ENCODE peak calls at places on chromosomes 1 and 21, in four cellular contexts. U is K562, V is omental fat pad, N is NB4. K is an unnamed sample.
A peak's percentile ranks its signal among the peaks of the same experiment; 100 is the strongest.

GRCh38 chr1:48917901-48918603 is 141.4 kb upstream of the BEND5 start:
- DNase-seq in V (no peak), N (no peak), U (no peak), K (no peak)

GRCh38 chr1:159009704-159010361 is at the start of gene IFI16:
- DNase-seq in V (no peak), N (peak; percentile 88), U (peak; percentile 51), K (no peak)

GRCh38 chr1:19009882-19010321 is 53.4 kb upstream of the IFFO2 start:
- DNase-seq in U (no peak), N (no peak), V (no peak), K (no peak)

GRCh38 chr1:214352838-214353237 is 71.9 kb downstream of the SMYD2 start:
- DNase-seq in N (no peak), V (no peak), U (no peak), K (no peak)

GRCh38 chr1:212529211-212529731 is 79.3 kb upstream of the ATF3 start:
- DNase-seq in N (no peak), U (no peak), V (no peak), K (no peak)

GRCh38 chr1:16387201-16388185 is 20.5 kb downstream of the SZRD1 start:
- DNase-seq in N (no peak), V (no peak), U (no peak), K (no peak)

GRCh38 chr1:206655471-206655882 is 20.1 kb downstream of the DYRK3 start:
- DNase-seq in U (no peak), N (no peak), V (no peak), K (no peak)

GRCh38 chr1:232047473-232047872 is 420.9 kb downstream of the DISC1 start:
- DNase-seq in N (no peak), U (no peak), V (no peak), K (no peak)

GRCh38 chr1:43732132-43732531 is 24.8 kb downstream of the ST3GAL3 start:
- DNase-seq in N (no peak), V (no peak), U (peak; percentile 79), K (no peak)

GRCh38 chr21:37871121-37871862 is 45.0 kb downstream of the KCNJ6 start:
- DNase-seq in V (no peak), U (no peak), N (no peak), K (no peak)

GRCh38 chr1:61140056-61140549 is 57.7 kb downstream of the NFIA start:
- DNase-seq in N (no peak), U (peak; percentile 69), V (no peak), K (no peak)

GRCh38 chr21:14957836-14958235 is 107.0 kb downstream of the NRIP1 start:
- DNase-seq in U (no peak), V (no peak), N (no peak), K (no peak)

GRCh38 chr1:56967900-56968832 is 2.4 kb upstream of the C8B start:
- DNase-seq in U (peak; percentile 53), N (peak; percentile 14), V (no peak), K (no peak)

GRCh38 chr21:45469273-45470086 is 64.5 kb downstream of the COL18A1 start:
- DNase-seq in N (no peak), U (no peak), V (no peak), K (no peak)

GRCh38 chr1:14896381-14897079 is 257.0 kb upstream of the TMEM51 start:
- DNase-seq in V (no peak), N (no peak), U (no peak), K (no peak)

GRCh38 chr1:150420560-150421265 is 56.8 kb downstream of the RPRD2 start:
- DNase-seq in V (no peak), N (no peak), U (no peak), K (no peak)

GRCh38 chr1:61434276-61434675 is 290.7 kb downstream of the TM2D1 start:
- DNase-seq in V (no peak), N (no peak), U (no peak), K (no peak)

GRCh38 chr1:66436378-66437135 is 97.4 kb upstream of the SGIP1 start:
- DNase-seq in N (peak; percentile 93), V (no peak), U (no peak), K (no peak)

GRCh38 chr1:113282897-113283285 is 107.4 kb upstream of the MAGI3 start:
- DNase-seq in V (no peak), N (no peak), U (no peak), K (no peak)

GRCh38 chr1:27428316-27429028 is 36.0 kb downstream of the GPR3 start:
- DNase-seq in N (peak; percentile 88), V (no peak), U (peak; percentile 96), K (no peak)

GRCh38 chr1:188429385-188429784 is 1600.6 kb downstream of the PLA2G4A start:
- DNase-seq in U (no peak), V (no peak), N (peak; percentile 47), K (no peak)

DNA sequence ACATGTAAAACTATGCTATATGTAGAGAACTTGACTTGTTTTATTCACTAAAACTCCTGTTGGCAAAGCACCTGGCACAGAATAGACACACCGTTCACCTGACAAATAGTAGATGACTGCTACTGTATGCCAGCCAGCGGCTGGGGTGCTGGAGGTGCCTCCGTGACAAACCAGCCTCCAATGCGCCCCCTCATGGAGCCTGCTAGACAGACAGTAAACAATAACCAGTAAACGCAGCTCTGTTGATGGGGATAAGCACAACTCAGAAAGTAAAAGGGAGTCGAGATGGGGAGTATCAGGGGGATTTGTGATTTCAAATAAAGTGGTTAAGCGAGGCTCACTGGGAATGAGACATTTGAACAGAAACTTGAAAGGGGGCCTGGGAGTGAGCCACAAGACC is 107.2 kb downstream of the PRDM2 start:
- DNase-seq in V (no peak), U (peak; percentile 70), N (peak; percentile 26), K (no peak)
- TF ChIP-seq CTCF in V (no peak), U (peak; percentile 83), N (peak; percentile 42), K (peak; percentile 64)

GRCh38 chr1:99728494-99729235 is 37.8 kb downstream of the FRRS1 start:
- DNase-seq in N (peak; percentile 37), U (peak; percentile 21), V (no peak), K (no peak)
- TF ChIP-seq CTCF in N (peak; percentile 16), U (peak; percentile 66), V (no peak), K (peak; percentile 74)

DNA sequence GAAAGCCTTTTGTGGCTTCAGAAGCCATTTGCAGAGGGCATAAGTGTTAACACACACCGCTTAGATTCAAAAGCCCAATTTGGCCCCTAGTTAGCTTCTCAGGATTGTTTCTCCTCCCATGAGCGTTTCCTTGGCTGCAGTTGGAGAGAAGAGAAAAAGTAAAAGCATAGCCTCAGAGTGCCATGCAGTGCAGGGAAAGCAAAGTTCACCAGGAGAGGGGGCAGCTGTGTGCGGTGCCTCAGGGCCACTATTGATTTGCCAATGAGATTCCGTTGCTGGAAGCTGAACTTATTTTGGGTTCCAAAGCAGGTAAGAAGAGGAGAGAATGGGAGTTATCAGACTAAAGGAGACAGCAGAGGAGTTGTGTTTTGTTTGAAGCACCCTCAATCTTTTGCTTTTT is 102.4 kb downstream of the SELENOF start:
- DNase-seq in U (no peak), V (no peak), N (no peak), K (no peak)
- TF ChIP-seq CTCF in U (no peak), V (no peak), N (no peak), K (no peak)

GRCh38 chr1:45843474-45843905 is 40.1 kb downstream of the MAST2 start:
- DNase-seq in V (no peak), U (peak; percentile 13), N (peak; percentile 50), K (no peak)
- TF ChIP-seq CTCF in V (no peak), U (no peak), N (no peak), K (no peak)

GRCh38 chr1:1019122-1019999 is 559 bp upstream of the AGRN start:
- DNase-seq in V (peak; percentile 44), N (peak; percentile 82), U (peak; percentile 88), K (peak; percentile 92)
- TF ChIP-seq CTCF in V (no peak), N (peak; percentile 13), U (peak; percentile 40), K (peak; percentile 66)

GRCh38 chr1:31587720-31588423 is 11.6 kb downstream of the TINAGL1 start:
- DNase-seq in N (peak; percentile 54), U (peak; percentile 29), V (peak; percentile 32), K (peak; percentile 69)
- TF ChIP-seq CTCF in N (peak; percentile 86), U (peak; percentile 74), V (no peak), K (peak; percentile 72)

DNA sequence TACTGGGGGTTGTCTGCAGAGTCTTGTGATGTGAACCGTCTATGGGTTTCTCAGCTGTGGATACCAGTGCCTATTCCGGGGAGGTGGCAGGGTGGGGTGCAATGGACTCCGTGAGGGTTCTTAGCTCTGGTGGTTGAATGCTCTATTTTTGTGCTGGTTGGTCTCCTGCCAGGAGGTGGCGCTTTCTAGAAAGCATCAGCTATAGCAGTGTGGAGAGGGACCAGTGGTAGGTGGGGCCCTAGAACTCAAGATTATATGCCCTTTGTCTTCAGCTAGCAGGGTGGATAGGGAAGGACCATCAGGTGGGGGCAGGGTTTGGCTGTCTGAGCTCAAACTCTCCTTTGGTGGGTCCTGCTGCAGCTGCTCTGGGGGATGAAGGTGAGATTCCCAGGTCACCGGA is 127.3 kb upstream of the PLD5 start:
- DNase-seq in N (peak; percentile 28), U (no peak), V (no peak), K (no peak)
- TF ChIP-seq CTCF in N (peak; percentile 34), U (peak; percentile 14), V (no peak), K (peak; percentile 56)

DNA sequence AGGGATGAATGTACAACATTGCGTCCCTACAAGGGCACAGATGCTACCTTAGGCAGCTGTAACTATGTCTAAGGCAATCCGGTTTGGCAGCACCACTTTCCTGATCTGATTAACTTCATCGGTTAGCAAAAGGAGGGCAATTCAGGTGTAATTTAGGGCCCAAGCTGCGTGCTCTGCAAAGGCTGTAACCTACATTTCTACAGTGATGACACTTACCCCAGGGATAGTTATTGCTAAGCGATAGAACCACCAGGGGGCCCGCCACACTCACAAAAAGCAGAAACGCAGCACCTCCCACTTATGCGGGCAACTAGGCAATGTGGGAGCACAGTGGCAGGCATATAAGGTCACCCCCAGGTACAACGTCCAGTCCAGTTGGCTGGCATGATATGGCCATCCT is 113.5 kb downstream of the GDAP2 start:
- DNase-seq in N (peak; percentile 24), U (peak; percentile 35), V (no peak), K (no peak)
- TF ChIP-seq CTCF in N (peak; percentile 13), U (peak; percentile 67), V (no peak), K (no peak)

GRCh38 chr1:152917794-152918193 is 9.4 kb downstream of the IVL start:
- DNase-seq in U (peak; percentile 33), N (peak; percentile 33), V (no peak), K (no peak)
- TF ChIP-seq CTCF in U (peak; percentile 44), N (peak; percentile 38), V (no peak), K (peak; percentile 53)

GRCh38 chr1:204841798-204842197 is 28.9 kb upstream of the NFASC start:
- DNase-seq in N (no peak), V (no peak), U (no peak), K (no peak)
- TF ChIP-seq CTCF in N (no peak), V (no peak), U (no peak), K (no peak)